ENCODE peak calls at places on chromosomes 6 and 20, in four cellular contexts. One of them, this sample, is unnamed.
A peak's percentile ranks its signal among the peaks of the same experiment; 100 is the strongest.

GRCh38 chr6:104728444-104728843 is 131.3 kb downstream of the HACE1 start:
- DNase-seq in COR-L47: no peak
- DNase-seq in left ventricle myocardium inferior: no peak
- DNase-seq in amniotic stem cell: no peak
- DNase-seq in this sample: no peak

GRCh38 chr6:156777866-156778614 is 862 bp downstream of the ARID1B start:
- DNase-seq in COR-L47: peak; percentile 30
- DNase-seq in amniotic stem cell: no peak
- DNase-seq in left ventricle myocardium inferior: peak; percentile 66
- DNase-seq in this sample: no peak

GRCh38 chr6:143759666-143760065 is 81.9 kb downstream of the PHACTR2 start:
- DNase-seq in COR-L47: no peak
- DNase-seq in left ventricle myocardium inferior: no peak
- DNase-seq in amniotic stem cell: no peak
- DNase-seq in this sample: no peak

GRCh38 chr6:90025418-90026089 is 131.3 kb downstream of the GJA10 start:
- DNase-seq in COR-L47: no peak
- DNase-seq in left ventricle myocardium inferior: no peak
- DNase-seq in amniotic stem cell: peak; percentile 20
- DNase-seq in this sample: no peak

GRCh38 chr6:27617046-27617687 is 144.3 kb upstream of the ZNF184 start:
- DNase-seq in left ventricle myocardium inferior: no peak
- DNase-seq in amniotic stem cell: no peak
- DNase-seq in COR-L47: no peak
- DNase-seq in this sample: no peak

GRCh38 chr20:62961310-62961783 is 8.8 kb downstream of the SLC17A9 start:
- DNase-seq in amniotic stem cell: no peak
- DNase-seq in COR-L47: no peak
- DNase-seq in left ventricle myocardium inferior: no peak
- DNase-seq in this sample: no peak

GRCh38 chr6:74369556-74369993 is 673.6 kb downstream of the CD109 start:
- DNase-seq in left ventricle myocardium inferior: no peak
- DNase-seq in amniotic stem cell: peak; percentile 45
- DNase-seq in COR-L47: no peak
- DNase-seq in this sample: no peak

GRCh38 chr6:77021778-77022177 is 441.5 kb downstream of the HTR1B start:
- DNase-seq in COR-L47: no peak
- DNase-seq in amniotic stem cell: no peak
- DNase-seq in left ventricle myocardium inferior: no peak
- DNase-seq in this sample: no peak

GRCh38 chr20:45999908-46000570 is 8.7 kb upstream of the MMP9 start:
- DNase-seq in left ventricle myocardium inferior: no peak
- DNase-seq in COR-L47: no peak
- DNase-seq in amniotic stem cell: no peak
- DNase-seq in this sample: no peak

GRCh38 chr20:41307021-41307420 is 10.5 kb downstream of the ZHX3 start:
- DNase-seq in COR-L47: no peak
- DNase-seq in amniotic stem cell: no peak
- DNase-seq in left ventricle myocardium inferior: no peak
- DNase-seq in this sample: no peak

GRCh38 chr6:12324741-12325140 is 34.6 kb downstream of the EDN1 start:
- DNase-seq in amniotic stem cell: no peak
- DNase-seq in left ventricle myocardium inferior: no peak
- DNase-seq in COR-L47: no peak
- DNase-seq in this sample: no peak

GRCh38 chr20:62603021-62603906 is 39.0 kb upstream of the SLCO4A1 start:
- DNase-seq in COR-L47: peak; percentile 94
- DNase-seq in amniotic stem cell: no peak
- DNase-seq in left ventricle myocardium inferior: peak; percentile 59
- DNase-seq in this sample: peak; percentile 73

This sample was measured in right atrium auricular region.